ENCODE peak calls at places on chromosomes 11 and 22, in six cellular contexts. One of them, this sample, is unnamed.
A peak's percentile ranks its signal among the peaks of the same experiment; 100 is the strongest.

GRCh38 chr11:130449246-130449990 is 973 bp downstream of the ADAMTS15 start:
- DNase-seq in stimulated activated CD8-positive, alpha-beta memory T cell treated with anti-CD3 and anti-CD28 coated beads, Interleukin-15, amount 100 ng/mL, for 48 hours: no peak
- DNase-seq in neural progenitor cell: peak; percentile 62
- DNase-seq in nephron progenitor cell: peak; percentile 50
- DNase-seq in activated B cell treated with CpG ODN at 0.5 μM for 24 hours: no peak
- DNase-seq in Right ventricle myocardium superior: no peak
- DNase-seq in this sample: no peak

GRCh38 chr11:23205156-23205871 is 345.0 kb upstream of the CCDC179 start:
- DNase-seq in stimulated activated CD8-positive, alpha-beta memory T cell treated with anti-CD3 and anti-CD28 coated beads, Interleukin-15, amount 100 ng/mL, for 48 hours: no peak
- DNase-seq in neural progenitor cell: no peak
- DNase-seq in nephron progenitor cell: no peak
- DNase-seq in activated B cell treated with CpG ODN at 0.5 μM for 24 hours: no peak
- DNase-seq in Right ventricle myocardium superior: no peak
- DNase-seq in this sample: no peak

GRCh38 chr22:42757475-42757874 is 36.8 kb upstream of the A4GALT start:
- DNase-seq in stimulated activated CD8-positive, alpha-beta memory T cell treated with anti-CD3 and anti-CD28 coated beads, Interleukin-15, amount 100 ng/mL, for 48 hours: no peak
- DNase-seq in neural progenitor cell: peak; percentile 55
- DNase-seq in nephron progenitor cell: no peak
- DNase-seq in activated B cell treated with CpG ODN at 0.5 μM for 24 hours: no peak
- DNase-seq in Right ventricle myocardium superior: no peak
- DNase-seq in this sample: no peak

GRCh38 chr11:28697920-28698827 is 590.0 kb downstream of the METTL15 start:
- DNase-seq in stimulated activated CD8-positive, alpha-beta memory T cell treated with anti-CD3 and anti-CD28 coated beads, Interleukin-15, amount 100 ng/mL, for 48 hours: no peak
- DNase-seq in neural progenitor cell: peak; percentile 84
- DNase-seq in nephron progenitor cell: peak; percentile 82
- DNase-seq in activated B cell treated with CpG ODN at 0.5 μM for 24 hours: no peak
- DNase-seq in Right ventricle myocardium superior: peak; percentile 44
- DNase-seq in this sample: no peak

GRCh38 chr11:119493712-119494111 is 70.7 kb upstream of the THY1 start:
- DNase-seq in stimulated activated CD8-positive, alpha-beta memory T cell treated with anti-CD3 and anti-CD28 coated beads, Interleukin-15, amount 100 ng/mL, for 48 hours: no peak
- DNase-seq in neural progenitor cell: peak; percentile 85
- DNase-seq in nephron progenitor cell: peak; percentile 89
- DNase-seq in activated B cell treated with CpG ODN at 0.5 μM for 24 hours: no peak
- DNase-seq in Right ventricle myocardium superior: no peak
- DNase-seq in this sample: no peak

GRCh38 chr22:44622147-44622427 is 79.9 kb upstream of the PRR5 start:
- DNase-seq in stimulated activated CD8-positive, alpha-beta memory T cell treated with anti-CD3 and anti-CD28 coated beads, Interleukin-15, amount 100 ng/mL, for 48 hours: no peak
- DNase-seq in neural progenitor cell: peak; percentile 83
- DNase-seq in nephron progenitor cell: no peak
- DNase-seq in activated B cell treated with CpG ODN at 0.5 μM for 24 hours: no peak
- DNase-seq in Right ventricle myocardium superior: no peak
- DNase-seq in this sample: peak; percentile 40

GRCh38 chr22:23536821-23537345 is 43.2 kb downstream of the IGLL1 start:
- DNase-seq in stimulated activated CD8-positive, alpha-beta memory T cell treated with anti-CD3 and anti-CD28 coated beads, Interleukin-15, amount 100 ng/mL, for 48 hours: no peak
- DNase-seq in neural progenitor cell: no peak
- DNase-seq in nephron progenitor cell: no peak
- DNase-seq in activated B cell treated with CpG ODN at 0.5 μM for 24 hours: no peak
- DNase-seq in Right ventricle myocardium superior: no peak
- DNase-seq in this sample: no peak

GRCh38 chr22:38432264-38432663 is 22.7 kb downstream of the KCNJ4 start:
- DNase-seq in stimulated activated CD8-positive, alpha-beta memory T cell treated with anti-CD3 and anti-CD28 coated beads, Interleukin-15, amount 100 ng/mL, for 48 hours: no peak
- DNase-seq in neural progenitor cell: no peak
- DNase-seq in nephron progenitor cell: no peak
- DNase-seq in activated B cell treated with CpG ODN at 0.5 μM for 24 hours: no peak
- DNase-seq in Right ventricle myocardium superior: no peak
- DNase-seq in this sample: no peak

GRCh38 chr22:43996170-43996980 is 27.7 kb upstream of the PARVB start:
- DNase-seq in stimulated activated CD8-positive, alpha-beta memory T cell treated with anti-CD3 and anti-CD28 coated beads, Interleukin-15, amount 100 ng/mL, for 48 hours: peak; percentile 47
- DNase-seq in neural progenitor cell: no peak
- DNase-seq in nephron progenitor cell: no peak
- DNase-seq in activated B cell treated with CpG ODN at 0.5 μM for 24 hours: peak; percentile 66
- DNase-seq in Right ventricle myocardium superior: peak; percentile 83
- DNase-seq in this sample: peak; percentile 66

GRCh38 chr11:35723493-35724284 is 61.1 kb downstream of the TRIM44 start:
- DNase-seq in stimulated activated CD8-positive, alpha-beta memory T cell treated with anti-CD3 and anti-CD28 coated beads, Interleukin-15, amount 100 ng/mL, for 48 hours: no peak
- DNase-seq in neural progenitor cell: no peak
- DNase-seq in nephron progenitor cell: no peak
- DNase-seq in activated B cell treated with CpG ODN at 0.5 μM for 24 hours: no peak
- DNase-seq in Right ventricle myocardium superior: no peak
- DNase-seq in this sample: no peak

GRCh38 chr22:38110863-38111852 is 674 bp upstream of the BAIAP2L2 start:
- DNase-seq in stimulated activated CD8-positive, alpha-beta memory T cell treated with anti-CD3 and anti-CD28 coated beads, Interleukin-15, amount 100 ng/mL, for 48 hours: no peak
- DNase-seq in neural progenitor cell: peak; percentile 34
- DNase-seq in nephron progenitor cell: peak; percentile 46
- DNase-seq in activated B cell treated with CpG ODN at 0.5 μM for 24 hours: no peak
- DNase-seq in Right ventricle myocardium superior: peak; percentile 54
- DNase-seq in this sample: no peak

GRCh38 chr11:27933992-27934829 is 173.7 kb downstream of the KIF18A start:
- DNase-seq in stimulated activated CD8-positive, alpha-beta memory T cell treated with anti-CD3 and anti-CD28 coated beads, Interleukin-15, amount 100 ng/mL, for 48 hours: no peak
- DNase-seq in neural progenitor cell: no peak
- DNase-seq in nephron progenitor cell: peak; percentile 4
- DNase-seq in activated B cell treated with CpG ODN at 0.5 μM for 24 hours: no peak
- DNase-seq in Right ventricle myocardium superior: no peak
- DNase-seq in this sample: no peak

GRCh38 chr11:119989422-119989821 is 148.5 kb downstream of the TRIM29 start:
- DNase-seq in stimulated activated CD8-positive, alpha-beta memory T cell treated with anti-CD3 and anti-CD28 coated beads, Interleukin-15, amount 100 ng/mL, for 48 hours: no peak
- DNase-seq in neural progenitor cell: no peak
- DNase-seq in nephron progenitor cell: no peak
- DNase-seq in activated B cell treated with CpG ODN at 0.5 μM for 24 hours: no peak
- DNase-seq in Right ventricle myocardium superior: no peak
- DNase-seq in this sample: no peak

GRCh38 chr11:70466154-70466553 is 67.8 kb downstream of the CTTN start:
- DNase-seq in stimulated activated CD8-positive, alpha-beta memory T cell treated with anti-CD3 and anti-CD28 coated beads, Interleukin-15, amount 100 ng/mL, for 48 hours: no peak
- DNase-seq in neural progenitor cell: no peak
- DNase-seq in nephron progenitor cell: no peak
- DNase-seq in activated B cell treated with CpG ODN at 0.5 μM for 24 hours: no peak
- DNase-seq in Right ventricle myocardium superior: no peak
- DNase-seq in this sample: no peak

GRCh38 chr22:25054943-25055511 is 102.5 kb downstream of the KIAA1671 start:
- DNase-seq in stimulated activated CD8-positive, alpha-beta memory T cell treated with anti-CD3 and anti-CD28 coated beads, Interleukin-15, amount 100 ng/mL, for 48 hours: peak; percentile 76
- DNase-seq in neural progenitor cell: no peak
- DNase-seq in nephron progenitor cell: no peak
- DNase-seq in activated B cell treated with CpG ODN at 0.5 μM for 24 hours: no peak
- DNase-seq in Right ventricle myocardium superior: no peak
- DNase-seq in this sample: no peak

GRCh38 chr11:106457727-106458126 is 380.3 kb downstream of the AASDHPPT start:
- DNase-seq in stimulated activated CD8-positive, alpha-beta memory T cell treated with anti-CD3 and anti-CD28 coated beads, Interleukin-15, amount 100 ng/mL, for 48 hours: no peak
- DNase-seq in neural progenitor cell: no peak
- DNase-seq in nephron progenitor cell: no peak
- DNase-seq in activated B cell treated with CpG ODN at 0.5 μM for 24 hours: no peak
- DNase-seq in Right ventricle myocardium superior: no peak
- DNase-seq in this sample: no peak

GRCh38 chr22:25961699-25962098 is 207.6 kb upstream of the SEZ6L start:
- DNase-seq in stimulated activated CD8-positive, alpha-beta memory T cell treated with anti-CD3 and anti-CD28 coated beads, Interleukin-15, amount 100 ng/mL, for 48 hours: no peak
- DNase-seq in neural progenitor cell: no peak
- DNase-seq in nephron progenitor cell: no peak
- DNase-seq in activated B cell treated with CpG ODN at 0.5 μM for 24 hours: no peak
- DNase-seq in Right ventricle myocardium superior: no peak
- DNase-seq in this sample: no peak

This sample was measured in CD4-positive, alpha-beta memory T cell.